ENCODE peak calls at places on chromosomes 6 and 20, in four cellular contexts. A is esophagus squamous epithelium; W is CD8-positive, alpha-beta T cell; I is HFF-Myc. F is an unnamed sample.
A peak's percentile ranks its signal among the peaks of the same experiment; 100 is the strongest.

GRCh38 chr6:15734118-15734897 is 71.5 kb upstream of the DTNBP1 start:
- DNase-seq in A (no peak), W (no peak), I (no peak), F (no peak)

GRCh38 chr20:5720696-5721095 is 29.5 kb upstream of the SHLD1 start:
- DNase-seq in A (no peak), W (no peak), I (no peak), F (no peak)

GRCh38 chr20:48456361-48457184 is 371.2 kb downstream of the PREX1 start:
- DNase-seq in A (no peak), W (no peak), I (no peak), F (no peak)

GRCh38 chr6:156925718-156926607 is 148.8 kb downstream of the ARID1B start:
- DNase-seq in A (no peak), W (no peak), I (no peak), F (no peak)

GRCh38 chr6:328924-329323 is 36.6 kb downstream of the DUSP22 start:
- DNase-seq in A (no peak), W (no peak), I (no peak), F (no peak)

GRCh38 chr6:829646-830045 is 136.7 kb upstream of the EXOC2 start:
- DNase-seq in A (no peak), W (no peak), I (no peak), F (no peak)

GRCh38 chr6:132768051-132768517 is 10.4 kb upstream of the VNN2 start:
- DNase-seq in A (no peak), W (no peak), I (no peak), F (no peak)

GRCh38 chr20:35447082-35447789 is 8.2 kb upstream of the CEP250 start:
- DNase-seq in A (peak; percentile 9), W (peak; percentile 83), I (peak; percentile 69), F (peak; percentile 20)

GRCh38 chr6:37965964-37966676 is 146.6 kb downstream of the ZFAND3 start:
- DNase-seq in A (no peak), W (no peak), I (no peak), F (no peak)

GRCh38 chr6:100283288-100283687 is 181.4 kb downstream of the SIM1 start:
- DNase-seq in A (no peak), W (no peak), I (peak; percentile 33), F (peak; percentile 40)

GRCh38 chr6:144415014-144415413 is 129.9 kb downstream of the UTRN start:
- DNase-seq in A (no peak), W (no peak), I (no peak), F (no peak)

GRCh38 chr6:127117979-127118504 is 429 bp upstream of the RSPO3 start:
- DNase-seq in A (no peak), W (no peak), I (no peak), F (no peak)

GRCh38 chr6:14709066-14709670 is 536.7 kb upstream of the JARID2 start:
- DNase-seq in A (no peak), W (no peak), I (no peak), F (no peak)

GRCh38 chr6:166757226-166758135 is 130.4 kb upstream of the RPS6KA2 start:
- DNase-seq in A (no peak), W (peak; percentile 20), I (peak; percentile 12), F (no peak)

GRCh38 chr6:108027054-108027453 is 47.5 kb downstream of the OSTM1 start:
- DNase-seq in A (no peak), W (no peak), I (no peak), F (no peak)

GRCh38 chr20:57389695-57390603 is 1.2 kb upstream of the RBM38 start:
- DNase-seq in A (no peak), W (peak; percentile 64), I (no peak), F (no peak)

GRCh38 chr6:1604991-1605821 is 4.5 kb upstream of the FOXC1 start:
- DNase-seq in A (no peak), W (no peak), I (no peak), F (no peak)

GRCh38 chr6:27837636-27838512 is 74.3 kb downstream of the OR2B2 start:
- DNase-seq in A (peak; percentile 42), W (peak; percentile 86), I (peak; percentile 100), F (peak; percentile 99)

GRCh38 chr6:151191477-151191995 is 48.2 kb upstream of the AKAP12 start:
- DNase-seq in A (no peak), W (no peak), I (no peak), F (no peak)

GRCh38 chr6:73566954-73567591 is 46.2 kb upstream of the EEF1A1 start:
- DNase-seq in A (no peak), W (no peak), I (no peak), F (peak; percentile 9)

GRCh38 chr6:89853068-89853467 is 23.4 kb downstream of the CASP8AP2 start:
- DNase-seq in A (no peak), W (no peak), I (no peak), F (no peak)

GRCh38 chr6:39076993-39077535 is 28.5 kb downstream of the GLP1R start:
- DNase-seq in A (no peak), W (no peak), I (no peak), F (no peak)

GRCh38 chr6:28673800-28674671 is 148.4 kb downstream of the GPX5 start:
- DNase-seq in A (no peak), W (peak; percentile 26), I (peak; percentile 50), F (no peak)

DNA sequence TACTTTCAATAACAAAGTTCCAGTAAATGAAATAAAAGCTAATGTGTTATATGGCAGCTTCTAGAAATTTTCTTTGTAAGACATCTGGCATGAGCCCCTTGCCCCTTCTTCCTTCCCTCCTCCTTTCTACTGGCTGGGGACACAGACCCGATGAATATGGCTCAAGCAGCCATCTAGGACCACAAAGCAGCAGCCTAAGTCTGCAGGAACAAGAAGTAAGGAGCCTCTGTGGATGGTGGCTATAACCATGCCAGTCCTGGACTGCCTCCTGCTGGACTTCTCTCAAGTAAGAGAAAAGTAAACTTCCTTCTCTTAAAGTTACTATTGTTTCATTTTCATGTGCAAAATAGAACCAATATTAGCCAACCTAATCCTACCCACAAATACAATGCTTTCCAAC is 114.9 kb upstream of the DST start:
- DNase-seq in A (no peak), W (no peak), I (no peak), F (no peak)
- TF ChIP-seq CTCF in A (peak; percentile 55), W (no peak), I (peak; percentile 41), F (peak; percentile 43)

GRCh38 chr6:168111911-168112310 is 32.9 kb upstream of the FRMD1 start:
- DNase-seq in A (no peak), W (no peak), I (no peak), F (no peak)
- TF ChIP-seq CTCF in A (no peak), W (no peak), I (no peak), F (no peak)

GRCh38 chr20:3103369-3104032 is 19.0 kb upstream of the AVP start:
- DNase-seq in A (no peak), W (no peak), I (no peak), F (no peak)
- TF ChIP-seq CTCF in A (no peak), W (no peak), I (no peak), F (no peak)

GRCh38 chr20:41387433-41387832 is 20.8 kb upstream of the EMILIN3 start:
- DNase-seq in A (no peak), W (no peak), I (no peak), F (no peak)
- TF ChIP-seq CTCF in A (no peak), W (no peak), I (no peak), F (peak; percentile 12)

DNA sequence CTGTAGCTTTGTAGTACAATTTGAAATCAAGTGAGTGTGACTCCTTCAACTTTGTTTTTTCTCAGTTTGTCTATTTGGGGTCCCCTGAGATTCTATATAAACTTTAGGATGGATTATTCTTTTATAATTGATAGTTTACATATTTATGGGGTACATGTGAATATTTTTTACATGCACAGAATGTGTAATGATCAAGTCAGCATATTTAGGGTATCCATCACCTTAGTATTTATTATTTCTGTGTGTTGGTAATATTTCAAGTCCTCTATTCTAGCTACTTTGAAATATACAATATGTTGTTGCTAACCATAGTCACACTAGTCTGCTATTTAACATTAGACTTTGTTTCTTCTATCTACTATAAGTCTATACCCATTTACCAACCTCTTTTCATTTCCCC is 50.3 kb downstream of the PLCG1 start:
- DNase-seq in A (no peak), W (no peak), I (no peak), F (no peak)
- TF ChIP-seq CTCF in A (no peak), W (no peak), I (no peak), F (no peak)

GRCh38 chr6:34179106-34179720 is 33.3 kb upstream of the GRM4 start:
- DNase-seq in A (no peak), W (no peak), I (no peak), F (no peak)

GRCh38 chr6:34181903-34182302 is 36.0 kb upstream of the GRM4 start:
- DNase-seq in A (no peak), W (peak; percentile 51), I (no peak), F (no peak)

GRCh38 chr6:34177181-34177591 is 31.3 kb upstream of the GRM4 start:
- DNase-seq in A (no peak), W (no peak), I (no peak), F (no peak)

GRCh38 chr6:34178361-34179105 is 32.6 kb upstream of the GRM4 start:
- DNase-seq in A (no peak), W (no peak), I (no peak), F (no peak)

DNA sequence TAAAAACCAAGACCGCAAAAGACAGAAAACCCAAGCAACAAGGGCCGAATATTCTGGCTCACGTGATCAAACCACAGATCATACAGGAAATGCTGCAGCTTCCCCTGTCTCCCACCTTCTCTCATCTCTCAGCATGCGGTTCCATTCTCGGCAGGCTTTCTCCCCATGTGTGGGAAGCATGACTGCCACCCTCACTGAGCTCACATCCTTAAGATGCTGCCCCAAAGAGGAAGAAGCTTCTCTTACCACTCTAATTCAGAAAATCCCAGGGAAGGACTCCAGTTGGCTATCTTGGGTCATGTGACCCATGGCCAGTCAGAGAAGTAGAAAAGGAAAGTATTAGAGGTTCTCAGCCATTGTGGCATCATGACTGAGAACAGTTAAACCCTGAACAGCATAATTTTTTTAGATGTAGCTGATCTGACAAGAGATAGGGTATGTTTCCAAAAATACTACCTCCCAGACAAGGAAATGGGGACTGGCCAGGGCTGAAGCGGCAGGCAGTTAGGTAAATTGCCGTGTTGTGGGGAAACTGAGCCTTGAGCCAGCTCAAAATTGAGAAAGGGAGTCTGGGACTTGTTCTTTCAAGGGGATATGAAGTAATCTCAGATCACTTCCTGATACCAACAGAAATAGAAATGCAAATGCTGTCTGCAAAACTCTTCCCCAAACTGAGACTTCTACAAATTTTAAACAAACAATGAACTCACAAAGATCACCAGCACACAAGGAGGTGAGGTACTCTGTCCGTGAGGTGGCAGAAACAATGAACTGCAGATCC is 37.1 kb upstream of the GRM4 start:
- DNase-seq in A (no peak), W (peak; percentile 85), I (no peak), F (no peak)
- TF ChIP-seq CTCF in A (no peak), W (no peak), I (no peak), F (no peak)

F was measured in BJ.